ENCODE peak calls at places on chromosomes 12 and 14, in five cellular contexts. V is A549, S is IMR-90, G is GM12878, H is SK-N-SH. U is an unnamed sample.
A peak's percentile ranks its signal among the peaks of the same experiment; 100 is the strongest.

GRCh38 chr12:70692681-70693288 is 55.6 kb upstream of the PTPRB start:
- DNase-seq in H (peak; percentile 16), V (peak; percentile 17), S (peak; percentile 29), G (no peak), U (peak; percentile 10)

GRCh38 chr14:43687866-43688265 is 819.2 kb downstream of the FSCB start:
- DNase-seq in H (no peak), S (peak; percentile 58), V (no peak), G (no peak), U (no peak)

GRCh38 chr12:115223322-115223721 is 539.3 kb upstream of the TBX3 start:
- DNase-seq in S (peak; percentile 82), G (no peak), V (no peak), H (no peak), U (no peak)

GRCh38 chr14:99517046-99517642 is 35.9 kb downstream of the CCNK start:
- DNase-seq in V (no peak), S (no peak), H (peak; percentile 16), G (no peak), U (no peak)

GRCh38 chr14:84029246-84029645 is 1500.7 kb upstream of the FLRT2 start:
- DNase-seq in G (no peak), S (no peak), H (no peak), V (no peak), U (no peak)

GRCh38 chr14:22903742-22904087 is 15.2 kb downstream of the RBM23 start:
- DNase-seq in G (no peak), S (no peak), V (no peak), H (no peak), U (no peak)

GRCh38 chr14:101927859-101928258 is 36.5 kb upstream of the DYNC1H1 start:
- DNase-seq in G (no peak), S (peak; percentile 98), H (peak; percentile 93), V (no peak), U (peak; percentile 80)

GRCh38 chr12:114667669-114668150 is 16.3 kb downstream of the TBX3 start:
- DNase-seq in S (no peak), V (no peak), H (no peak), G (no peak), U (no peak)

GRCh38 chr14:54784060-54784459 is 118.6 kb downstream of the GCH1 start:
- DNase-seq in H (no peak), V (no peak), S (no peak), G (no peak), U (no peak)

GRCh38 chr12:124480469-124481256 is 86.7 kb downstream of the NCOR2 start:
- DNase-seq in S (peak; percentile 47), V (peak; percentile 28), H (peak; percentile 85), G (peak; percentile 84), U (peak; percentile 36)

GRCh38 chr12:460301-461230 is 827 bp downstream of the B4GALNT3 start:
- DNase-seq in V (no peak), H (peak; percentile 82), G (no peak), S (no peak), U (peak; percentile 39)

GRCh38 chr14:102352213-102352612 is 10.5 kb downstream of the CINP start:
- DNase-seq in V (no peak), G (no peak), H (no peak), S (no peak), U (no peak)

GRCh38 chr14:61632401-61633195 is 62.7 kb upstream of the HIF1A start:
- DNase-seq in G (no peak), H (no peak), V (no peak), S (no peak), U (no peak)

DNA sequence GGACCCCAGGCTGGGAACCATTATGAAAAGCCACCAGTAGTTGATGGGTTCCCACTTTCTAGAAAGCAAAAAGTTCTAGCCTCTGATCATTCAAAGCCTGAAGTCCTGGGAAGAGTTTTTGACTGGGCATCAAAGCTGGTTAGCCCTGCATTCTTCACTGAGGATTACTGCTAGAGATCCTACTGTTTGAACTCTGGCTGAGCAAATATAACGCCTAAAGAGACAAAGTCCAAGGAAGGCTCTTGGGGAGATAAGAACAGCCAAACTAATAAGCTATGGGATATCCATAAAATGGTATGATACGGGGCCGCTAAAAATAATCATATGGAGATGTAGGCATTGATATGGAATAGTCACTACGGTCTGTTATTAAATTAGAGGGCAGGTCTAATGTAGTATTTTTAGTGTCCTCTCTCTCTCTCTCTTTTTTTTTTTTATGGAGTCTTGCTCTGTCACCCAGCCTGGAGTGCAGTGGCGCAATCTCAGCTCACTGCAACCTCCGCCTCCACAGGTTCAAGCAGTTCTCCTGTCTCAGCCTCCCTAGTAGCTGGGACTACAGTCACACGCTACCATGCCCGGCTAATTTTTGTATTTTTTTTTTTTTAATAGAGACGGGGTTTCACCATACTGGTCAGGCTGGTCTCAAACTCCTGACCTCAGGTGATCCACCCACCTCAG is 35.5 kb downstream of the PLXNC1 start:
- DNase-seq in H (no peak), G (no peak), S (no peak), V (no peak), U (no peak)
- TF ChIP-seq RCOR1 in H (no peak), G (no peak), S (no peak), V (no peak), U (no peak)

GRCh38 chr12:84134797-84135366 is 777.7 kb downstream of the SLC6A15 start:
- DNase-seq in H (no peak), S (peak; percentile 57), V (no peak), G (no peak), U (no peak)

GRCh38 chr12:84128117-84128991 is 784.2 kb downstream of the SLC6A15 start:
- DNase-seq in S (no peak), H (no peak), G (no peak), V (no peak), U (peak; percentile 2)

GRCh38 chr12:84135879-84136278 is 776.7 kb downstream of the SLC6A15 start:
- DNase-seq in V (no peak), G (no peak), H (no peak), S (no peak), U (no peak)

GRCh38 chr12:84136862-84137367 is 775.7 kb downstream of the SLC6A15 start:
- DNase-seq in S (peak; percentile 73), G (no peak), H (peak; percentile 44), V (peak; percentile 1), U (no peak)

DNA sequence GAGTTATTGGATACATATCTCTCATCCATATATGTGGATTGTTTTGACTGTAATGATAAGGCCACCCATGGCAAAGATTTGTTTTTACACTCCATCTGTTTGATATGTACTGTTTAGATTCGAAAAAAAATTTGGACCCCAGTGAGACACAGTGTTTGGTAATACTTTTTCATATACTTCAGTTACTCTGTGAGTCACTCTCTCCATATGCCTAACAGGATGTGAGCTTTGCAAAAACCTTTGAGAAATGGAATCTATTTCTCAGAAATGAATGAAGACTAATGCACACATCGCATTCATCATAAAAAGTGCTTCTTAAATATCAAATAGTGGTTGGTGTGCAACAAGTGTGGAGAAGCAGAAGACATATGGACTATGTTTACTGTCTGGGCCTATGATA is 781.5 kb downstream of the SLC6A15 start:
- DNase-seq in V (no peak), G (no peak), H (no peak), S (peak; percentile 83), U (no peak)
- TF ChIP-seq RCOR1 in V (no peak), G (no peak), H (no peak), S (no peak), U (no peak)

GRCh38 chr12:76187177-76187576 is 102.7 kb upstream of the NAP1L1 start:
- DNase-seq in G (no peak), S (no peak), H (no peak), V (no peak), U (no peak)

GRCh38 chr12:76180401-76181277 is 96.2 kb upstream of the NAP1L1 start:
- DNase-seq in G (no peak), H (no peak), S (no peak), V (no peak), U (peak; percentile 70)

GRCh38 chr12:76178461-76178860 is 94.0 kb upstream of the NAP1L1 start:
- DNase-seq in G (no peak), V (no peak), H (no peak), S (no peak), U (no peak)

GRCh38 chr12:76186507-76186906 is 102.0 kb upstream of the NAP1L1 start:
- DNase-seq in G (no peak), S (peak; percentile 64), V (no peak), H (no peak), U (peak; percentile 46)

DNA sequence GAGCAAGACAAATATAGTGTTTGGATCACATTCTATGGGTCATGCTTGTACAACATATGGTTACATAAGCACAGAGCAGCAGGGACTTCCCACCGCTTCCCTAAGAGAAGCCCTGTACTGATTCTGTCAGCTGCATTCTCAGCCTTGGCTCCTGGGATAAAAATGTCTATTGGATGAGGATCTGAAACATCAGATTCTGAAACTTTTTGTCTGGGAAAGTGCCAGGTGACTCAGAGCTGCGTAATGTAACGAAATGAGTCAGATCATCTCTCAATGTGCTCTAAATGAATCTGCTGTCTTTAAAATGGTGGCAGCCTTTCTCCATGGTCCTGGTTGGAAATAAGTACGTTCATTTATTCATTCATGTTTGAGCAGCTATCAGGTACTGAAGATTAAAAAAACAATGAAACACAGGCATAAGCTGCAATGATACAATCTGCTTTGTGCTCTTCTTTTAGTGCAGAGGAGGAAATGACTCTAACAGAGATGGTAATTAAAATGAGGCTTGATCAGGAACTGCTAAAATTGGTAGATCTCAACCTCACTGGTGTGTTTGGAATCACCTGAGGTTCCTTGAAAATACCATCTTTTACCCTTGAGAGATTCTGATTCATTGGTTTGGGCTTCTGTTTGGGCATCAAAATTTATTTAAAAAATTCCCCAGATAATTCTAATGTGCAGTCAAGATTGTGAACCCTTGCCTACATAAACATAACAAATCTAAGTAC is 99.1 kb upstream of the NAP1L1 start:
- DNase-seq in S (peak; percentile 99), V (peak; percentile 64), G (peak; percentile 81), H (no peak), U (peak; percentile 75)
- TF ChIP-seq RCOR1 in S (peak; percentile 24), V (no peak), G (no peak), H (no peak), U (no peak)

GRCh38 chr12:120536064-120536791 is 2.1 kb downstream of the RNF10 start:
- DNase-seq in H (no peak), S (no peak), V (no peak), G (no peak), U (no peak)

GRCh38 chr12:120534703-120535655 is 823 bp downstream of the RNF10 start:
- DNase-seq in S (peak; percentile 92), G (no peak), H (peak; percentile 86), V (peak; percentile 64), U (peak; percentile 66)

GRCh38 chr12:120539303-120539702 is 5.1 kb downstream of the RNF10 start:
- DNase-seq in V (no peak), H (peak; percentile 28), S (peak; percentile 55), G (no peak), U (no peak)

GRCh38 chr12:120540445-120540844 is 6.3 kb downstream of the RNF10 start:
- DNase-seq in G (no peak), H (no peak), V (no peak), S (peak; percentile 45), U (peak; percentile 78)

DNA sequence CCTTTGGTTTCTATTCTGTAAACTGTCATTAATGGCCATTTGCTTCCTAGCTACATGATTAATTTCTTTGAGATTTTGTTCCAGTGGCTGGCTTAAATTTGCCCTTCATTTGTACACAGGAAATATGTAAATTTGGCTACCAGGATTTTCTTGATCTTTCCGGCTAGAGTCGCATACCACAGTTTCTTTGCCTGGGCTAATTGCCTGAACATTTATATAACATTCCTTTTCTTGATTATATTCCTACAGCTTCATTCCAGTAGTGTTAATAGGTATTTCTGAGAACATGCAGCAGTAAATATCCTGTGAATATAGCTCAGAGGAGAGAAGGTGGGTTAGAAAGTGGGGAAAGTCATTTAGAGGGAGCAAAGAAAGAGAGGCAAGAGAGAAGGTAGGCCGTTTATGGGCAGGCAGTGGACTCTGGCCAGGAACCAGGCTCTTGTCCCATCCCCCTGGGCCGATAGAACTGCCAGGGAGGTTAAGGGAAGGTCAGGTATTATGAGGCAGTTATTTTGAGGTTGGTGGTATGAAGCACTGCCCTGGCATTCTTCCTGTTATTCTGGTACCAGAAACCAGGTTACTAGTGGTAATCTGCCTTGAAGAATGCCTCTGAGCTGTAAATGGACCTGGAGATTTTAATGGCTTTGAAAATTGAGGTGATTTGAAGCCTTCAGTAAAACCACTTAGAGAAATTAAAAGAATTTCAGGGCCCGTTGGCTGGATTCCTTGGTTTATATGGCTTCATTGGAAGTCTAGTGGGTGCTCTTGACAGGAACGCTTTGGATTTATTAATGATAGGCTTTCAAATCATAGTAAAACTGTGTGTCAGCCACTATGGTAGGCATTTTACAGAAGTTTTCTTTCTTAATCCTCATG is 4.4 kb downstream of the RNF10 start:
- DNase-seq in V (no peak), H (peak; percentile 26), G (no peak), S (peak; percentile 53), U (no peak)
- TF ChIP-seq RCOR1 in V (no peak), H (no peak), G (no peak), S (no peak), U (no peak)

U was measured in K562.